ENCODE peak calls at places on chromosomes 11 and 22, in six cellular contexts. One of them, this sample, is unnamed. For H3K4me1, the result is how much of the 10 kb centered on the place peaks cover.

GRCh38 chr11:126465573-126466287 is 110.2 kb downstream of the ST3GAL4 start:
- DNase-seq in CD8-positive, alpha-beta T cell: no peak
- DNase-seq in thoracic aorta: no peak
- DNase-seq in adrenal gland: no peak
- DNase-seq in kidney: no peak
- DNase-seq in CD8-positive, alpha-beta memory T cell: peak
- DNase-seq in this sample: no peak

GRCh38 chr11:20544536-20545237 is 54.7 kb upstream of the SLC6A5 start:
- DNase-seq in CD8-positive, alpha-beta T cell: no peak
- DNase-seq in thoracic aorta: no peak
- DNase-seq in adrenal gland: no peak
- DNase-seq in kidney: no peak
- DNase-seq in CD8-positive, alpha-beta memory T cell: no peak
- DNase-seq in this sample: no peak

GRCh38 chr22:44298331-44299087 is 14.2 kb downstream of the SHISAL1 start:
- DNase-seq in CD8-positive, alpha-beta T cell: no peak
- DNase-seq in thoracic aorta: no peak
- DNase-seq in adrenal gland: no peak
- DNase-seq in kidney: no peak
- DNase-seq in CD8-positive, alpha-beta memory T cell: no peak
- DNase-seq in this sample: no peak

GRCh38 chr22:22070371-22070824 is 87.8 kb upstream of the TOP3B start:
- DNase-seq in CD8-positive, alpha-beta T cell: no peak
- DNase-seq in thoracic aorta: no peak
- DNase-seq in adrenal gland: no peak
- DNase-seq in kidney: no peak
- DNase-seq in CD8-positive, alpha-beta memory T cell: no peak
- DNase-seq in this sample: no peak

GRCh38 chr11:70420008-70420464 is 21.7 kb downstream of the CTTN start:
- DNase-seq in CD8-positive, alpha-beta T cell: no peak
- DNase-seq in thoracic aorta: no peak
- DNase-seq in adrenal gland: no peak
- DNase-seq in kidney: no peak
- DNase-seq in CD8-positive, alpha-beta memory T cell: no peak
- DNase-seq in this sample: no peak

GRCh38 chr11:15059132-15059531 is 14.3 kb upstream of the CALCB start:
- DNase-seq in CD8-positive, alpha-beta T cell: no peak
- DNase-seq in thoracic aorta: no peak
- DNase-seq in adrenal gland: no peak
- DNase-seq in kidney: no peak
- DNase-seq in CD8-positive, alpha-beta memory T cell: no peak
- DNase-seq in this sample: no peak

GRCh38 chr22:29308791-29309262 is 2.4 kb downstream of the GAS2L1 start:
- DNase-seq in CD8-positive, alpha-beta T cell: peak
- DNase-seq in thoracic aorta: no peak
- DNase-seq in adrenal gland: peak
- DNase-seq in kidney: no peak
- DNase-seq in CD8-positive, alpha-beta memory T cell: peak
- DNase-seq in this sample: no peak

GRCh38 chr11:11027271-11027670 is 169.4 kb upstream of the ZBED5 start:
- DNase-seq in CD8-positive, alpha-beta T cell: no peak
- DNase-seq in thoracic aorta: no peak
- DNase-seq in adrenal gland: no peak
- DNase-seq in kidney: no peak
- DNase-seq in CD8-positive, alpha-beta memory T cell: no peak
- DNase-seq in this sample: no peak

GRCh38 chr11:47373876-47374820 is 4.2 kb downstream of the SPI1 start:
- DNase-seq in CD8-positive, alpha-beta T cell: peak
- DNase-seq in thoracic aorta: no peak
- DNase-seq in adrenal gland: peak
- DNase-seq in kidney: peak
- DNase-seq in CD8-positive, alpha-beta memory T cell: peak
- DNase-seq in this sample: peak

GRCh38 chr11:116993599-116993998 is 104.6 kb downstream of the SIK3 start:
- DNase-seq in CD8-positive, alpha-beta T cell: peak
- DNase-seq in thoracic aorta: no peak
- DNase-seq in adrenal gland: no peak
- DNase-seq in kidney: no peak
- DNase-seq in CD8-positive, alpha-beta memory T cell: peak
- DNase-seq in this sample: no peak

GRCh38 chr11:111938687-111939160 is 1.6 kb downstream of the DIXDC1 start:
- DNase-seq in CD8-positive, alpha-beta T cell: peak
- DNase-seq in thoracic aorta: no peak
- DNase-seq in adrenal gland: peak
- DNase-seq in kidney: no peak
- DNase-seq in CD8-positive, alpha-beta memory T cell: peak
- DNase-seq in this sample: no peak

GRCh38 chr22:39594411-39594810 is 23.9 kb downstream of the CACNA1I start:
- DNase-seq in CD8-positive, alpha-beta T cell: no peak
- DNase-seq in thoracic aorta: no peak
- DNase-seq in adrenal gland: no peak
- DNase-seq in kidney: no peak
- DNase-seq in CD8-positive, alpha-beta memory T cell: no peak
- DNase-seq in this sample: no peak

GRCh38 chr11:93073508-93074280 is 104.2 kb downstream of the MTNR1B start:
- DNase-seq in CD8-positive, alpha-beta T cell: no peak
- DNase-seq in thoracic aorta: no peak
- DNase-seq in adrenal gland: no peak
- DNase-seq in kidney: no peak
- DNase-seq in CD8-positive, alpha-beta memory T cell: no peak
- DNase-seq in this sample: no peak

GRCh38 chr11:729492-730074 is 17.7 kb upstream of the TALDO1 start:
- DNase-seq in CD8-positive, alpha-beta T cell: no peak
- DNase-seq in thoracic aorta: no peak
- DNase-seq in adrenal gland: no peak
- DNase-seq in kidney: peak
- DNase-seq in CD8-positive, alpha-beta memory T cell: no peak
- DNase-seq in this sample: no peak

GRCh38 chr22:49149721-49150608 is 677.7 kb downstream of the BRD1 start:
- DNase-seq in CD8-positive, alpha-beta T cell: no peak
- DNase-seq in thoracic aorta: no peak
- DNase-seq in adrenal gland: no peak
- DNase-seq in kidney: no peak
- DNase-seq in CD8-positive, alpha-beta memory T cell: no peak
- DNase-seq in this sample: no peak

GRCh38 chr11:65488273-65489058 is 10.4 kb upstream of the MALAT1 start:
- DNase-seq in CD8-positive, alpha-beta T cell: no peak
- DNase-seq in thoracic aorta: no peak
- DNase-seq in adrenal gland: peak
- DNase-seq in kidney: peak
- DNase-seq in CD8-positive, alpha-beta memory T cell: no peak
- DNase-seq in this sample: no peak

GRCh38 chr11:114890076-114890475 is 211.7 kb downstream of the NXPE2 start:
- DNase-seq in CD8-positive, alpha-beta T cell: no peak
- DNase-seq in thoracic aorta: no peak
- DNase-seq in adrenal gland: no peak
- DNase-seq in kidney: no peak
- DNase-seq in CD8-positive, alpha-beta memory T cell: no peak
- DNase-seq in this sample: no peak

GRCh38 chr22:50498322-50498861 is 9.1 kb downstream of the LMF2 start:
- DNase-seq in CD8-positive, alpha-beta T cell: peak
- DNase-seq in thoracic aorta: no peak
- DNase-seq in adrenal gland: peak
- DNase-seq in kidney: peak
- DNase-seq in CD8-positive, alpha-beta memory T cell: peak
- DNase-seq in this sample: peak

GRCh38 chr11:11931461-11932055 is 76.9 kb downstream of the DKK3 start:
- DNase-seq in CD8-positive, alpha-beta T cell: no peak
- DNase-seq in thoracic aorta: no peak
- DNase-seq in adrenal gland: peak
- DNase-seq in kidney: no peak
- DNase-seq in CD8-positive, alpha-beta memory T cell: peak
- DNase-seq in this sample: no peak

GRCh38 chr11:124467376-124468061 is 22.0 kb upstream of the OR8B8 start:
- DNase-seq in CD8-positive, alpha-beta T cell: no peak
- DNase-seq in thoracic aorta: no peak
- DNase-seq in adrenal gland: no peak
- DNase-seq in kidney: no peak
- DNase-seq in CD8-positive, alpha-beta memory T cell: no peak
- DNase-seq in this sample: no peak

GRCh38 chr11:130588471-130588870 is 140.0 kb downstream of the ADAMTS15 start:
- DNase-seq in CD8-positive, alpha-beta T cell: no peak
- DNase-seq in thoracic aorta: no peak
- DNase-seq in adrenal gland: no peak
- DNase-seq in kidney: no peak
- DNase-seq in CD8-positive, alpha-beta memory T cell: no peak
- DNase-seq in this sample: no peak

GRCh38 chr11:35173620-35174278 is 34.8 kb downstream of the CD44 start:
- DNase-seq in CD8-positive, alpha-beta T cell: no peak
- DNase-seq in thoracic aorta: no peak
- DNase-seq in adrenal gland: no peak
- DNase-seq in kidney: no peak
- DNase-seq in CD8-positive, alpha-beta memory T cell: peak
- DNase-seq in this sample: no peak
- H3K4me1 ChIP-seq in CD8-positive, alpha-beta T cell: half or more
- H3K4me1 ChIP-seq in thoracic aorta: half or more
- H3K4me1 ChIP-seq in adrenal gland: under half
- H3K4me1 ChIP-seq in kidney: under half
- H3K4me1 ChIP-seq in CD8-positive, alpha-beta memory T cell: half or more
- H3K4me1 ChIP-seq in this sample: under half

GRCh38 chr11:8910662-8911039 is 338 bp upstream of the AKIP1 start:
- DNase-seq in CD8-positive, alpha-beta T cell: no peak
- DNase-seq in thoracic aorta: no peak
- DNase-seq in adrenal gland: no peak
- DNase-seq in kidney: no peak
- DNase-seq in CD8-positive, alpha-beta memory T cell: no peak
- DNase-seq in this sample: no peak

GRCh38 chr11:8914661-8915018 is 3.7 kb downstream of the AKIP1 start:
- DNase-seq in CD8-positive, alpha-beta T cell: no peak
- DNase-seq in thoracic aorta: no peak
- DNase-seq in adrenal gland: no peak
- DNase-seq in kidney: no peak
- DNase-seq in CD8-positive, alpha-beta memory T cell: no peak
- DNase-seq in this sample: no peak

GRCh38 chr11:8917157-8917820 is 6.3 kb downstream of the AKIP1 start:
- DNase-seq in CD8-positive, alpha-beta T cell: no peak
- DNase-seq in thoracic aorta: no peak
- DNase-seq in adrenal gland: no peak
- DNase-seq in kidney: no peak
- DNase-seq in CD8-positive, alpha-beta memory T cell: no peak
- DNase-seq in this sample: no peak

GRCh38 chr11:8911040-8911823 is at the start of gene AKIP1:
- DNase-seq in CD8-positive, alpha-beta T cell: peak
- DNase-seq in thoracic aorta: peak
- DNase-seq in adrenal gland: peak
- DNase-seq in kidney: peak
- DNase-seq in CD8-positive, alpha-beta memory T cell: peak
- DNase-seq in this sample: peak

GRCh38 chr11:8913961-8914660 is 3.1 kb downstream of the AKIP1 start:
- DNase-seq in CD8-positive, alpha-beta T cell: peak
- DNase-seq in thoracic aorta: no peak
- DNase-seq in adrenal gland: peak
- DNase-seq in kidney: no peak
- DNase-seq in CD8-positive, alpha-beta memory T cell: peak
- DNase-seq in this sample: peak
- H3K4me1 ChIP-seq in CD8-positive, alpha-beta T cell: under half
- H3K4me1 ChIP-seq in thoracic aorta: half or more
- H3K4me1 ChIP-seq in adrenal gland: under half
- H3K4me1 ChIP-seq in kidney: under half
- H3K4me1 ChIP-seq in CD8-positive, alpha-beta memory T cell: under half
- H3K4me1 ChIP-seq in this sample: under half

GRCh38 chr22:38259370-38259769 is 13.4 kb downstream of the TMEM184B start:
- DNase-seq in CD8-positive, alpha-beta T cell: no peak
- DNase-seq in thoracic aorta: no peak
- DNase-seq in adrenal gland: no peak
- DNase-seq in kidney: no peak
- DNase-seq in CD8-positive, alpha-beta memory T cell: no peak
- DNase-seq in this sample: no peak

GRCh38 chr22:38261478-38261803 is 11.4 kb downstream of the TMEM184B start:
- DNase-seq in CD8-positive, alpha-beta T cell: no peak
- DNase-seq in thoracic aorta: no peak
- DNase-seq in adrenal gland: no peak
- DNase-seq in kidney: no peak
- DNase-seq in CD8-positive, alpha-beta memory T cell: no peak
- DNase-seq in this sample: no peak

GRCh38 chr22:38264322-38264843 is 8.4 kb downstream of the TMEM184B start:
- DNase-seq in CD8-positive, alpha-beta T cell: no peak
- DNase-seq in thoracic aorta: no peak
- DNase-seq in adrenal gland: no peak
- DNase-seq in kidney: no peak
- DNase-seq in CD8-positive, alpha-beta memory T cell: no peak
- DNase-seq in this sample: no peak

GRCh38 chr22:38260760-38261477 is 11.9 kb downstream of the TMEM184B start:
- DNase-seq in CD8-positive, alpha-beta T cell: no peak
- DNase-seq in thoracic aorta: no peak
- DNase-seq in adrenal gland: no peak
- DNase-seq in kidney: no peak
- DNase-seq in CD8-positive, alpha-beta memory T cell: no peak
- DNase-seq in this sample: no peak

DNA sequence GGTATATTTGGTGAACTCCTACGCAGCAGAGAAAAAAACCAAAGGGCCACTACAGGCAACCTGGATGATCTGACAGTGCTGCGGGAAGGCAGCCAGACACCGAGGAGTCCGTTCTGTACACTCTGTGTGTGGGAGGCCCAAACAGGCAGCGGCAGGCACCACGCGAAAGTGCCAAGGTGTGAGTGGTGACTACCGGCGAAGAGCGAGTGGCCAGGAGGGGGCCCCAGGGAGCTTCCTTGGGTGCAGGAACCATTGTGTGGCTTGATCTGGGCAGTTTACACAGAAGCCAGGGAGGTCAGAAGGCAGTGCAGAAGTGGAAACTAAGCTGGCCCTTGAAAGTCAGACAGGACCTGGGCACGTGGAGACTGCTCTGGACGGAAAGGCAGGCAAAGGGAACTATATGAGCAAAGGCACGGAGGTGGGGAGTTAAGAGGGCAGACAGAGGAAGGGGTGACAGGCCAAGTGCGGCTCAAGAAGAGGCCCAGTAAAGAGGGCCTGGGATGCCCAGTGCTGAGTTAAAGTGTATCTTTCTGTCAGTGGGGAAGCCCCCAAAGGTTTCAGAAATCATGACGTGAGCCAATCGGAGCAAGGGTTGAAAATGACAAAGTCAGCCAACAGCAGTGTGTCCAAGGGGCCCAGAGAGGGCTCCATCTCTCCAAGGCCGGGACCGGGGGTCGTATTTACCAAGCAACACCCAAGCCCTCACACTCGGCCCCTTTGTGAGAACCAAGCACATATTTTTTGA is 10.6 kb downstream of the TMEM184B start:
- DNase-seq in CD8-positive, alpha-beta T cell: peak
- DNase-seq in thoracic aorta: no peak
- DNase-seq in adrenal gland: peak
- DNase-seq in kidney: no peak
- DNase-seq in CD8-positive, alpha-beta memory T cell: peak
- DNase-seq in this sample: peak
- H3K4me1 ChIP-seq in CD8-positive, alpha-beta T cell: under half
- H3K4me1 ChIP-seq in thoracic aorta: half or more
- H3K4me1 ChIP-seq in adrenal gland: half or more
- H3K4me1 ChIP-seq in kidney: under half
- H3K4me1 ChIP-seq in CD8-positive, alpha-beta memory T cell: under half
- H3K4me1 ChIP-seq in this sample: under half

GRCh38 chr11:5339771-5340322 is 3.5 kb downstream of the OR51B5 start:
- DNase-seq in CD8-positive, alpha-beta T cell: no peak
- DNase-seq in thoracic aorta: no peak
- DNase-seq in adrenal gland: no peak
- DNase-seq in kidney: no peak
- DNase-seq in CD8-positive, alpha-beta memory T cell: no peak
- DNase-seq in this sample: no peak

GRCh38 chr11:5336331-5336730 is 7.0 kb downstream of the OR51B5 start:
- DNase-seq in CD8-positive, alpha-beta T cell: no peak
- DNase-seq in thoracic aorta: no peak
- DNase-seq in adrenal gland: no peak
- DNase-seq in kidney: no peak
- DNase-seq in CD8-positive, alpha-beta memory T cell: no peak
- DNase-seq in this sample: no peak

GRCh38 chr11:5335166-5335565 is 8.2 kb downstream of the OR51B5 start:
- DNase-seq in CD8-positive, alpha-beta T cell: no peak
- DNase-seq in thoracic aorta: no peak
- DNase-seq in adrenal gland: no peak
- DNase-seq in kidney: no peak
- DNase-seq in CD8-positive, alpha-beta memory T cell: no peak
- DNase-seq in this sample: no peak
- H3K4me1 ChIP-seq in CD8-positive, alpha-beta T cell: under half
- H3K4me1 ChIP-seq in thoracic aorta: under half
- H3K4me1 ChIP-seq in adrenal gland: under half
- H3K4me1 ChIP-seq in kidney: under half
- H3K4me1 ChIP-seq in CD8-positive, alpha-beta memory T cell: under half
- H3K4me1 ChIP-seq in this sample: under half

This sample was measured in DND-41.